ENCODE peak calls at places on chromosomes 7 and 10, in four cellular contexts. One of them, this sample, is unnamed. For H3K36me3 and H3K27me3, the result is how much of the 10 kb centered on the place peaks cover.

GRCh38 chr10:11907914-11908313 is 84.8 kb downstream of the PROSER2 start:
- DNase-seq in mesendoderm: no peak
- DNase-seq in tibial artery: no peak
- DNase-seq in mammary epithelial cell: no peak
- DNase-seq in this sample: no peak

GRCh38 chr7:32047801-32048200 is 22.4 kb downstream of the PDE1C start:
- DNase-seq in mesendoderm: no peak
- DNase-seq in tibial artery: no peak
- DNase-seq in mammary epithelial cell: no peak
- DNase-seq in this sample: no peak

GRCh38 chr7:135936497-135937217 is 40.5 kb downstream of the MTPN start:
- DNase-seq in mesendoderm: peak
- DNase-seq in tibial artery: no peak
- DNase-seq in mammary epithelial cell: no peak
- DNase-seq in this sample: no peak

GRCh38 chr7:108001759-108002725 is 919 bp downstream of the LAMB1 start:
- DNase-seq in mesendoderm: peak
- DNase-seq in tibial artery: no peak
- DNase-seq in mammary epithelial cell: peak
- DNase-seq in this sample: peak

GRCh38 chr10:47289921-47290320 is 10.1 kb upstream of the GDF10 start:
- DNase-seq in mesendoderm: no peak
- DNase-seq in tibial artery: no peak
- DNase-seq in mammary epithelial cell: no peak
- DNase-seq in this sample: no peak

GRCh38 chr10:17003151-17003550 is 126.5 kb downstream of the CUBN start:
- DNase-seq in mesendoderm: peak
- DNase-seq in tibial artery: no peak
- DNase-seq in mammary epithelial cell: peak
- DNase-seq in this sample: no peak

GRCh38 chr10:80617807-80618206 is 80.1 kb downstream of the SH2D4B start:
- DNase-seq in mesendoderm: no peak
- DNase-seq in tibial artery: no peak
- DNase-seq in mammary epithelial cell: no peak
- DNase-seq in this sample: no peak

GRCh38 chr7:68787586-68787985 is 810.7 kb upstream of the AUTS2 start:
- DNase-seq in mesendoderm: no peak
- DNase-seq in tibial artery: no peak
- DNase-seq in mammary epithelial cell: no peak
- DNase-seq in this sample: no peak

GRCh38 chr7:81846398-81846797 is 76.6 kb upstream of the HGF start:
- DNase-seq in mesendoderm: peak
- DNase-seq in tibial artery: peak
- DNase-seq in mammary epithelial cell: no peak
- DNase-seq in this sample: no peak

GRCh38 chr7:131244259-131244852 is 83.3 kb upstream of the MKLN1 start:
- DNase-seq in mesendoderm: peak
- DNase-seq in tibial artery: peak
- DNase-seq in mammary epithelial cell: peak
- DNase-seq in this sample: peak

GRCh38 chr7:121027761-121028681 is 39.5 kb downstream of the CPED1 start:
- DNase-seq in mesendoderm: peak
- DNase-seq in tibial artery: no peak
- DNase-seq in mammary epithelial cell: no peak
- DNase-seq in this sample: no peak

GRCh38 chr7:79286181-79286580 is 167.3 kb downstream of the MAGI2 start:
- DNase-seq in mesendoderm: no peak
- DNase-seq in tibial artery: no peak
- DNase-seq in mammary epithelial cell: no peak
- DNase-seq in this sample: no peak

GRCh38 chr10:35910234-35910633 is 268.1 kb upstream of the FZD8 start:
- DNase-seq in mesendoderm: peak
- DNase-seq in tibial artery: no peak
- DNase-seq in mammary epithelial cell: peak
- DNase-seq in this sample: no peak

GRCh38 chr10:124217906-124218769 is 124.7 kb upstream of the CHST15 start:
- DNase-seq in mesendoderm: peak
- DNase-seq in tibial artery: no peak
- DNase-seq in mammary epithelial cell: peak
- DNase-seq in this sample: no peak

GRCh38 chr10:90674927-90675326 is 182.9 kb downstream of the HTR7 start:
- DNase-seq in mesendoderm: peak
- DNase-seq in tibial artery: peak
- DNase-seq in mammary epithelial cell: peak
- DNase-seq in this sample: peak

GRCh38 chr10:70212879-70213278 is 20.4 kb downstream of the PPA1 start:
- DNase-seq in mesendoderm: no peak
- DNase-seq in tibial artery: no peak
- DNase-seq in mammary epithelial cell: no peak
- DNase-seq in this sample: no peak
- H3K36me3 ChIP-seq in mesendoderm: under half
- H3K36me3 ChIP-seq in tibial artery: half or more
- H3K36me3 ChIP-seq in mammary epithelial cell: half or more
- H3K36me3 ChIP-seq in this sample: half or more

DNA sequence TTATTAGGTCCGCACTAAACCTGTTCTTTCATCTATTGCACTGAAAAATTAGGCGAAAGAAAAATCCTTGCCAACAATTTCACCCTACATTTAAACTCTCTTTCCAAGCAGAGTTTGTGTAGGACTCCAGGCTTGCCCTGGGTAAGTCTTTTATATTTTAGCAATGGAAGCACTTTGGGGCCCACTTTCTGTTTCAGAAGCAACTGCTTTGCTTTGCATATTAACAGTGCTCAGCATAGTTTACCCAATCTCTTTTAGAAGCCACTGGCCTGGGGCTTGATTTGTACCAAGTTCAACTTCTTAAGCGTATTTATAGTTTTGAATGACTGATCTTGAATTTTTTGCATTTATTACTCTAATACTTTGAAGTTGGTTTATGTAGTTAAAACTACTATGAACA is 78.8 kb upstream of the MDFIC start:
- DNase-seq in mesendoderm: no peak
- DNase-seq in tibial artery: no peak
- DNase-seq in mammary epithelial cell: no peak
- DNase-seq in this sample: no peak
- H3K4me3 ChIP-seq in mesendoderm: no peak
- H3K4me3 ChIP-seq in tibial artery: no peak
- H3K4me3 ChIP-seq in mammary epithelial cell: no peak
- H3K4me3 ChIP-seq in this sample: no peak

DNA sequence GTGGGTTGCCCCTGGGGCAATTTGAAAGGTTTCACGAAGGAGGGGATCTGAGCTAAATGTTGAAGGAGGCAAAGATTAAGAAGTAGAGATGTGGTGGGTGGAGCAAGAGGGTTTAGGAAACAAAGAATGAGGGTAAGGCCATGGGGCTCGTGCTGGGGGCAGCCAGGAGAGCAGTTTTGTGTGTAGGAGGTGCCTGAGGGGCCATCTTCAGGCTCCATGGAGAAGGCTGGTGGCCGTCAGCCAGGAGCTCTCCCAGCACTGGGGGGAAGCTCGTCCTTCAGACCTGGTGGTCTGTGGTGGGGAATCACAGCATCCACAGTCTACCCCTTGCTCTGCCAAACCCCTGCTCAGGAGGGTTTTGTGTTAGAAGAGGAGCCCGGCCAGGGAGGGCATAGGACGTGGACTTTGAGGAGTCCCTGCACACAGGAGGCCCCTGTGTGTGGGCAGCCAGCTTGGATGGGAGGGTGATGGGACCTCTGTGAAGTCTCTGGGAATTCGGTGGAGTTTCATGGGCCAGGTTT is 11.8 kb upstream of the CXCL12 start:
- DNase-seq in mesendoderm: no peak
- DNase-seq in tibial artery: no peak
- DNase-seq in mammary epithelial cell: no peak
- DNase-seq in this sample: no peak
- H3K27me3 ChIP-seq in mesendoderm: under half
- H3K27me3 ChIP-seq in tibial artery: under half
- H3K27me3 ChIP-seq in mammary epithelial cell: under half
- H3K27me3 ChIP-seq in this sample: under half

DNA sequence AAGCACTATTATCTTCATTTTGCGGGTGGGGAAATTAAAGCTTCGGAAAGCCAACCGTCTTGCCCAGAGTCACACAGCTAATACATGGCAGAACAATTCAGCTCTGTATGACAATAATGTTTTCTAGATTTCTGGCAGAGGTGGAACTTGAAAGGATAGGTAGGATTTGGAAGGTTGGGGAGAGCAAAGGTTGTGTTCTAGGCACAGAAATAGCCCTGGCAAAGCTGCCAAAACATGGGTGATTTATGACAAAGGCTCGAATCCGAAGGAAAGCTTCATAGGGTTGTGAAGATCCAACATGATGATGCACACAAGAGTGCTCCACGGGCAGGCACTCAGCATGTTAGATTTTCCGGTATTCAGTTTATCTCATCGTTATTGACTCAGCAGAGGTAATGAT is 19.2 kb downstream of the PDCD11 start:
- DNase-seq in mesendoderm: no peak
- DNase-seq in tibial artery: no peak
- DNase-seq in mammary epithelial cell: no peak
- DNase-seq in this sample: no peak
- H3K36me3 ChIP-seq in mesendoderm: under half
- H3K36me3 ChIP-seq in tibial artery: half or more
- H3K36me3 ChIP-seq in mammary epithelial cell: half or more
- H3K36me3 ChIP-seq in this sample: half or more

GRCh38 chr7:43586251-43586900 is 3.5 kb downstream of the STK17A start:
- DNase-seq in mesendoderm: no peak
- DNase-seq in tibial artery: no peak
- DNase-seq in mammary epithelial cell: peak
- DNase-seq in this sample: no peak
- H3K4me3 ChIP-seq in mesendoderm: no peak
- H3K4me3 ChIP-seq in tibial artery: peak
- H3K4me3 ChIP-seq in mammary epithelial cell: peak
- H3K4me3 ChIP-seq in this sample: peak

GRCh38 chr7:158424011-158424410 is 163.6 kb downstream of the PTPRN2 start:
- DNase-seq in mesendoderm: no peak
- DNase-seq in tibial artery: no peak
- DNase-seq in mammary epithelial cell: no peak
- DNase-seq in this sample: no peak
- H3K27me3 ChIP-seq in mesendoderm: under half
- H3K27me3 ChIP-seq in tibial artery: under half
- H3K27me3 ChIP-seq in mammary epithelial cell: under half
- H3K27me3 ChIP-seq in this sample: under half

DNA sequence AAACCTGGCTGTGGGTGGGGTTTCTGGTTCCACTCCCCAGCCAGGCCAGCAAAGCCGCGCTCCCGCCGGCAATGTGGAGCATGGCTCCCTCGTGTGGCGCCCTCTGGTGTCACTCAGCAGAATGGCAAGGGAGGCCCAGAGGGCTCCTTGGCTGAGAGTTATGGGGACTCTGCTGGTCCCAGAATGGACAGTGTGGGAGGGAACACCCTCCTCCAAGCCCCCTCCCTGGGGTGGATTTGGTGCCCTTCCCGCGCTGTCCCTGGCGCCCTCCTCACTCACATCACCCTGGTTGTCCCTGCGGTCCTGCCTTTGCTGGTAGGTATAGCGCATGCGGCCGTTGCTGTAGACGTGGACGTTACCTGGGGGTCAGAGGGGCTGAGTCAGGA is 14.2 kb downstream of the DNAJB12 start:
- DNase-seq in mesendoderm: peak
- DNase-seq in tibial artery: no peak
- DNase-seq in mammary epithelial cell: no peak
- DNase-seq in this sample: peak
- H3K36me3 ChIP-seq in mesendoderm: under half
- H3K36me3 ChIP-seq in tibial artery: half or more
- H3K36me3 ChIP-seq in mammary epithelial cell: under half
- H3K36me3 ChIP-seq in this sample: half or more

DNA sequence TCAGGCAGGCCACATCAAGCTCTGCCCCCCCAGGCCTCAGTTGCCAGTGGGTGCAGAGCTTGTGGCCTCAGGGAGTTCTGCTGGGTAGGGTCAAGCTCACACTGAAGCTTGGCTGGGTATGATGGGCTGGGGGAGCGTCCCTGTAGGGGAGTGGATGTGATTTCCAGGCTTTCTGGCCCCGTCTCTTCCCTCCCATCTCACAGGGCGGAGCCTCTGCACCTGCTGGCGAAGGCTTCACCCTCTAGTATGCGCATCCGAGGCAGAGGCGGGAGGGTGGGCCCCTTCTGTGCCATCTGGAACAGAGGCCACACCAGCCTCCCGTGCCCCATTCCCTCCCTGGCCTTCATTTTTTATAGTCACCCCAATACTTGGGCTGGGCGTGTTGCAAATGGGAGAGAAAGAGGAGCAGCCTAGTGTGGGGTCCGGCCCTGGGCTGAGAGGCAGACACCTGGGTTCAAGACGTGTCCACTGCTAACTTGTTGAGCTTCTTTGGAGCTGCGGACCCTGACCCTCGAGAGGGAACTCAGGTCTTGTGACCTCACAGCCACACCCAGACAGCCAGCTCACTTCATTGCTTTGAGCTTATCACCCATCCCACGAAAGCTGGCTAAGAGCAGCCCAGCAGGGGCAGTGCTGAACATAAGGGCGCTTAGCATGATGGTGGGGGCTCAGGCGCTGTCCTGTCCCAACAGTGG is 2.3 kb downstream of the AQP1 start:
- DNase-seq in mesendoderm: no peak
- DNase-seq in tibial artery: no peak
- DNase-seq in mammary epithelial cell: no peak
- DNase-seq in this sample: no peak
- H3K4me3 ChIP-seq in mesendoderm: no peak
- H3K4me3 ChIP-seq in tibial artery: peak
- H3K4me3 ChIP-seq in mammary epithelial cell: no peak
- H3K4me3 ChIP-seq in this sample: no peak

GRCh38 chr7:88758355-88759215 is 915 bp upstream of the ZNF804B start:
- DNase-seq in mesendoderm: peak
- DNase-seq in tibial artery: no peak
- DNase-seq in mammary epithelial cell: no peak
- DNase-seq in this sample: peak

GRCh38 chr7:88759216-88759955 is at the start of gene ZNF804B:
- DNase-seq in mesendoderm: peak
- DNase-seq in tibial artery: no peak
- DNase-seq in mammary epithelial cell: no peak
- DNase-seq in this sample: peak

GRCh38 chr7:88759956-88760515 is 536 bp downstream of the ZNF804B start:
- DNase-seq in mesendoderm: peak
- DNase-seq in tibial artery: no peak
- DNase-seq in mammary epithelial cell: no peak
- DNase-seq in this sample: no peak

GRCh38 chr7:88757371-88757770 is 2.1 kb upstream of the ZNF804B start:
- DNase-seq in mesendoderm: no peak
- DNase-seq in tibial artery: no peak
- DNase-seq in mammary epithelial cell: no peak
- DNase-seq in this sample: no peak

GRCh38 chr7:88756806-88757205 is 2.7 kb upstream of the ZNF804B start:
- DNase-seq in mesendoderm: no peak
- DNase-seq in tibial artery: no peak
- DNase-seq in mammary epithelial cell: no peak
- DNase-seq in this sample: no peak
- H3K27me3 ChIP-seq in mesendoderm: under half
- H3K27me3 ChIP-seq in tibial artery: under half
- H3K27me3 ChIP-seq in mammary epithelial cell: under half
- H3K27me3 ChIP-seq in this sample: under half

This sample was measured in MG63.